ENCODE peak calls at places on chromosomes 12 and 14, in seven cellular contexts. L, M, B, D, F, J and H are unnamed samples.

GRCh38 chr14:74402264-74403251 is 23.5 kb downstream of the SYNDIG1L start:
- DNase-seq in B (no peak), F (no peak), M (no peak), L (no peak), D (no peak), J (no peak), H (no peak)

GRCh38 chr12:95265765-95266164 is 48.2 kb downstream of the VEZT start:
- DNase-seq in L (no peak), B (no peak), D (no peak), M (no peak), J (no peak), F (no peak), H (no peak)

GRCh38 chr12:65637774-65638173 is 186.5 kb upstream of the HMGA2 start:
- DNase-seq in B (no peak), J (peak), D (no peak), L (peak), F (no peak), M (no peak), H (no peak)

GRCh38 chr12:127355061-127355820 is 911.7 kb upstream of the TMEM132C start:
- DNase-seq in B (no peak), M (no peak), F (no peak), L (peak), D (no peak), J (no peak), H (no peak)

GRCh38 chr12:127363392-127363791 is 903.6 kb upstream of the TMEM132C start:
- DNase-seq in F (no peak), J (no peak), L (no peak), B (no peak), D (no peak), M (no peak), H (no peak)

GRCh38 chr12:3753549-3754284 is 808 bp upstream of the CRACR2A start:
- DNase-seq in F (peak), D (no peak), M (no peak), J (no peak), L (peak), B (peak), H (peak)

GRCh38 chr14:70780396-70781075 is 28.8 kb downstream of the MAP3K9 start:
- DNase-seq in M (peak), F (no peak), J (no peak), L (no peak), B (peak), D (peak), H (no peak)

GRCh38 chr12:109461846-109462766 is 15.0 kb downstream of the KCTD10 start:
- DNase-seq in F (peak), B (peak), L (peak), D (peak), J (peak), M (no peak), H (no peak)

GRCh38 chr14:35934499-35934898 is 108.4 kb downstream of the BRMS1L start:
- DNase-seq in D (no peak), B (no peak), J (no peak), L (no peak), M (no peak), F (no peak), H (no peak)

GRCh38 chr12:76627346-76628135 is 68.0 kb upstream of the OSBPL8 start:
- DNase-seq in J (no peak), F (no peak), L (no peak), D (no peak), M (no peak), B (no peak), H (no peak)

GRCh38 chr12:52976574-52977071 is 27.7 kb downstream of the KRT18 start:
- DNase-seq in D (no peak), J (peak), B (no peak), L (peak), F (peak), M (no peak), H (no peak)

GRCh38 chr12:104063712-104064030 is 660 bp upstream of the HCFC2 start:
- DNase-seq in B (no peak), J (peak), M (no peak), F (no peak), D (no peak), L (peak), H (no peak)

GRCh38 chr14:21063479-21063878 is 5.9 kb downstream of the RNASE8 start:
- DNase-seq in M (no peak), B (no peak), D (peak), L (peak), F (no peak), J (peak), H (no peak)

GRCh38 chr12:41795910-41796309 is 348.8 kb downstream of the GXYLT1 start:
- DNase-seq in F (peak), B (no peak), L (no peak), J (no peak), D (no peak), M (no peak), H (no peak)
- TF ChIP-seq CTCF in F (no peak), B (no peak), L (no peak), J (no peak), D (no peak), M (no peak), H (peak)

DNA sequence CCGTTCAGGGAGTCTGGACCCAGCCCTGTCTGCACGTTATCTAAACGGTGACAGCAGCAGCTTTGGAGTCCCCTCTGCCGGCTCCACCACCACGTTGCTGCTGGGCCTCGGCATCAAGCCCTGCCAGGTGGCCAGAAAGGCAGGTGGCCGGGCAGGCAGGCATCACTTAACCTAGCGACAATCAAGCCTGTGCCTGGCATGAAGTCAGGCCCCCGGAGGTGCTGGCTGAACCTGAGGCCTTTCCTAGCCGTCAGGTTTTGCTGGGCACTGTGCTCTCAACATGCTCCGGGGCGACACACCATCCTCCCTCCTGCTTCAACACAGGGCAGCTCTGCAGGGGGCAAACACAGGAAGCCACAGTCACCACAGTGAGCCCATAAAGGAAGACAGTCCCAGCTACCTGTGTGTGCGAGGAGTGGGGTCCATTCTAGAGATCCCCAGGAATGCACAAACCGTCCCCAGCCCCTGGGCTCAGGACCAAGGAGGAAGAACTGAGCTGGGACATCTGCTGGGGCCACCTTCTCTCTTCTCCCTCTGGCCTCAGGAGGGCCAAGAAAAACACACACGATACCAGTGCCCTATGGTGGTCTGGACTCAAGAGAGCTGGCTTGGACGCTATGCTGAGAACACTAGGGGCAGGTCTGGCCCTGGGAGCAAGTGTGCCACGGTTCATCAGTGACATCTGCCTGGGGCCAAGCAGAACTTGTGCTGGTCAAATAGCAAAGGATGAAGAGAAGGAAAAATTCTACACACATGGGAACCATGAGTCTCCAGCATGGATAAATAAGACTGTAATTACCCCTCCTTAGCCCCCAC is 44.7 kb downstream of the CCDC88C start:
- DNase-seq in D (peak), B (no peak), L (no peak), M (no peak), F (no peak), J (no peak), H (no peak)
- TF ChIP-seq CTCF in D (no peak), B (no peak), L (no peak), M (no peak), F (no peak), J (no peak), H (no peak)

GRCh38 chr12:114668151-114668891 is 15.7 kb downstream of the TBX3 start:
- DNase-seq in F (peak), M (peak), B (peak), J (peak), D (peak), L (peak), H (peak)
- TF ChIP-seq CTCF in F (peak), M (peak), B (peak), J (peak), D (peak), L (peak), H (peak)

GRCh38 chr12:54773593-54773992 is 80.7 kb upstream of the MUCL1 start:
- DNase-seq in J (no peak), B (no peak), M (no peak), L (no peak), F (no peak), D (no peak), H (no peak)
- TF ChIP-seq CTCF in J (no peak), B (no peak), M (no peak), L (no peak), F (no peak), D (no peak), H (peak)

GRCh38 chr12:85155791-85156190 is 119.6 kb downstream of the LRRIQ1 start:
- DNase-seq in D (no peak), J (no peak), F (no peak), B (no peak), M (no peak), L (peak), H (no peak)
- TF ChIP-seq CTCF in D (no peak), J (no peak), F (peak), B (no peak), M (no peak), L (peak), H (peak)